ENCODE peak calls at places on chromosomes 7 and 10, in six cellular contexts. D, F, O, H, U and N are unnamed samples.

GRCh38 chr7:88226886-88227516 is 7.2 kb upstream of the SRI start:
- DNase-seq in H (no peak), O (no peak), U (peak), F (no peak), D (no peak), N (no peak)

GRCh38 chr7:98771519-98772241 is 98.1 kb downstream of the TMEM130 start:
- DNase-seq in U (peak), F (no peak), D (no peak), H (no peak), O (peak), N (no peak)

GRCh38 chr10:2094171-2094570 is 356.8 kb upstream of the ADARB2 start:
- DNase-seq in D (no peak), H (no peak), F (no peak), O (no peak), U (no peak), N (no peak)

GRCh38 chr10:5776881-5777197 is 36.4 kb downstream of the GDI2 start:
- DNase-seq in H (no peak), U (peak), D (no peak), F (no peak), O (peak), N (no peak)

GRCh38 chr10:77301305-77301730 is 336.3 kb downstream of the KCNMA1 start:
- DNase-seq in F (no peak), H (no peak), D (no peak), O (peak), U (peak), N (no peak)

GRCh38 chr10:42981358-42982236 is 95.3 kb upstream of the RET start:
- DNase-seq in H (no peak), U (no peak), D (peak), O (no peak), F (peak), N (no peak)

GRCh38 chr7:106652909-106653308 is 8.0 kb downstream of the CCDC71L start:
- DNase-seq in D (no peak), F (no peak), U (no peak), H (no peak), O (no peak), N (no peak)

GRCh38 chr10:102452672-102453340 is 1.5 kb upstream of the C10orf95 start:
- DNase-seq in H (no peak), F (peak), U (peak), O (no peak), D (peak), N (no peak)

GRCh38 chr7:44261239-44261638 is 60.5 kb downstream of the YKT6 start:
- DNase-seq in F (no peak), H (peak), U (no peak), O (no peak), D (no peak), N (peak)

GRCh38 chr10:70584941-70585544 is 17.5 kb downstream of the PRF1 start:
- DNase-seq in F (no peak), U (no peak), H (no peak), D (no peak), O (no peak), N (no peak)

GRCh38 chr10:33129987-33130386 is 172.0 kb upstream of the ITGB1 start:
- DNase-seq in H (no peak), O (peak), F (no peak), D (no peak), U (peak), N (no peak)

GRCh38 chr7:136104269-136104603 is 127.1 kb upstream of the MTPN start:
- DNase-seq in U (peak), H (no peak), F (no peak), D (no peak), O (no peak), N (no peak)

GRCh38 chr7:143214789-143215679 is 6.8 kb upstream of the TAS2R40 start:
- DNase-seq in F (peak), O (peak), D (peak), U (peak), H (peak), N (peak)

GRCh38 chr10:72784551-72785421 is 92.8 kb downstream of the MCU start:
- DNase-seq in F (no peak), U (peak), H (no peak), D (no peak), O (peak), N (no peak)

GRCh38 chr10:34183397-34183796 is 631.7 kb downstream of the PARD3 start:
- DNase-seq in U (no peak), D (no peak), O (no peak), H (no peak), F (no peak), N (no peak)

GRCh38 chr10:46255696-46256355 is 31.0 kb upstream of the ANTXRL start:
- DNase-seq in O (no peak), U (peak), F (peak), H (peak), D (no peak), N (peak)

GRCh38 chr7:130400120-130400572 is 19.9 kb downstream of the CPA1 start:
- DNase-seq in O (peak), D (no peak), H (no peak), U (peak), F (no peak), N (no peak)

GRCh38 chr10:102627446-102628293 is 16.6 kb upstream of the TRIM8 start:
- DNase-seq in F (no peak), U (peak), D (no peak), H (no peak), O (no peak), N (no peak)

GRCh38 chr7:133941496-133941895 is 185.6 kb upstream of the LRGUK start:
- DNase-seq in D (no peak), H (no peak), U (peak), O (peak), F (no peak), N (no peak)

GRCh38 chr7:56026538-56026937 is 24.7 kb downstream of the PSPH start:
- DNase-seq in F (no peak), O (no peak), D (no peak), H (no peak), U (no peak), N (no peak)

GRCh38 chr10:123536176-123536845 is 129.8 kb upstream of the GPR26 start:
- DNase-seq in H (no peak), F (no peak), U (no peak), D (no peak), O (no peak), N (no peak)

GRCh38 chr10:61974611-61975010 is 73.1 kb downstream of the ARID5B start:
- DNase-seq in D (no peak), O (no peak), H (no peak), U (peak), F (no peak), N (no peak)

GRCh38 chr10:101467286-101467770 is 113.4 kb downstream of the BTRC start:
- DNase-seq in U (peak), H (peak), F (peak), D (no peak), O (peak), N (peak)

GRCh38 chr7:25830228-25830627 is 321.8 kb upstream of the NFE2L3 start:
- DNase-seq in D (no peak), H (no peak), U (no peak), F (no peak), O (no peak), N (no peak)

GRCh38 chr7:2971914-2972530 is 71.6 kb downstream of the CARD11 start:
- DNase-seq in U (no peak), O (no peak), H (peak), F (no peak), D (no peak), N (peak)

GRCh38 chr7:43658718-43659548 is 70.4 kb downstream of the COA1 start:
- DNase-seq in F (peak), U (peak), H (no peak), D (no peak), O (peak), N (no peak)

GRCh38 chr10:129579228-129579627 is 112.2 kb downstream of the MGMT start:
- DNase-seq in F (no peak), U (no peak), H (no peak), D (no peak), O (no peak), N (no peak)

GRCh38 chr7:30022991-30023390 is 3.5 kb downstream of the FKBP14 start:
- DNase-seq in U (no peak), D (no peak), O (no peak), F (no peak), H (no peak), N (no peak)

GRCh38 chr7:16671811-16672210 is 25.8 kb downstream of the BZW2 start:
- DNase-seq in O (no peak), F (no peak), D (no peak), U (no peak), H (no peak), N (no peak)

GRCh38 chr10:90148121-90148855 is 446.9 kb downstream of the KIF20B start:
- DNase-seq in D (no peak), F (no peak), H (no peak), O (no peak), U (peak), N (no peak)

GRCh38 chr7:13641699-13642098 is 347.8 kb downstream of the ETV1 start:
- DNase-seq in O (no peak), D (no peak), U (no peak), F (no peak), H (no peak), N (no peak)